ENCODE peak calls at places on chromosome 19, in five cellular contexts. F is MCF 10A, C is fibroblast of the aortic adventitia, K is WTC11, L is GM10248. Y is an unnamed sample.

GRCh38 chr19:47275866-47276461 is 1.3 kb downstream of the INAFM1 start:
- DNase-seq in F (no peak), C (peak), K (no peak), L (no peak), Y (no peak)

GRCh38 chr19:20928371-20928770 is 5.3 kb downstream of the ZNF85 start:
- DNase-seq in F (peak), C (peak), K (no peak), L (no peak), Y (no peak)

GRCh38 chr19:18158471-18158870 is 5.5 kb downstream of the PIK3R2 start:
- DNase-seq in F (no peak), C (no peak), K (no peak), L (no peak), Y (no peak)

GRCh38 chr19:45470147-45471081 is 2.6 kb downstream of the FOSB start:
- DNase-seq in F (peak), C (peak), K (no peak), L (no peak), Y (no peak)

GRCh38 chr19:37930416-37930815 is 23.4 kb downstream of the SIPA1L3 start:
- DNase-seq in F (peak), C (peak), K (no peak), L (no peak), Y (no peak)

GRCh38 chr19:55353803-55354697 is 469 bp downstream of the COX6B2 start:
- DNase-seq in F (no peak), C (peak), K (peak), L (peak), Y (peak)

GRCh38 chr19:45136507-45137178 is 24.1 kb downstream of the NKPD1 start:
- DNase-seq in F (no peak), C (no peak), K (no peak), L (peak), Y (no peak)

GRCh38 chr19:16836115-16836905 is 7.1 kb downstream of the SIN3B start:
- DNase-seq in F (peak), C (peak), K (peak), L (peak), Y (no peak)

GRCh38 chr19:35155441-35155840 is 906 bp downstream of the FXYD5 start:
- DNase-seq in F (no peak), C (no peak), K (no peak), L (peak), Y (no peak)

GRCh38 chr19:41877916-41878905 is 1.1 kb downstream of the CD79A start:
- DNase-seq in F (no peak), C (no peak), K (no peak), L (peak), Y (no peak)

GRCh38 chr19:19782783-19783182 is 38.8 kb downstream of the ZNF506 start:
- DNase-seq in F (no peak), C (no peak), K (no peak), L (no peak), Y (no peak)

DNA sequence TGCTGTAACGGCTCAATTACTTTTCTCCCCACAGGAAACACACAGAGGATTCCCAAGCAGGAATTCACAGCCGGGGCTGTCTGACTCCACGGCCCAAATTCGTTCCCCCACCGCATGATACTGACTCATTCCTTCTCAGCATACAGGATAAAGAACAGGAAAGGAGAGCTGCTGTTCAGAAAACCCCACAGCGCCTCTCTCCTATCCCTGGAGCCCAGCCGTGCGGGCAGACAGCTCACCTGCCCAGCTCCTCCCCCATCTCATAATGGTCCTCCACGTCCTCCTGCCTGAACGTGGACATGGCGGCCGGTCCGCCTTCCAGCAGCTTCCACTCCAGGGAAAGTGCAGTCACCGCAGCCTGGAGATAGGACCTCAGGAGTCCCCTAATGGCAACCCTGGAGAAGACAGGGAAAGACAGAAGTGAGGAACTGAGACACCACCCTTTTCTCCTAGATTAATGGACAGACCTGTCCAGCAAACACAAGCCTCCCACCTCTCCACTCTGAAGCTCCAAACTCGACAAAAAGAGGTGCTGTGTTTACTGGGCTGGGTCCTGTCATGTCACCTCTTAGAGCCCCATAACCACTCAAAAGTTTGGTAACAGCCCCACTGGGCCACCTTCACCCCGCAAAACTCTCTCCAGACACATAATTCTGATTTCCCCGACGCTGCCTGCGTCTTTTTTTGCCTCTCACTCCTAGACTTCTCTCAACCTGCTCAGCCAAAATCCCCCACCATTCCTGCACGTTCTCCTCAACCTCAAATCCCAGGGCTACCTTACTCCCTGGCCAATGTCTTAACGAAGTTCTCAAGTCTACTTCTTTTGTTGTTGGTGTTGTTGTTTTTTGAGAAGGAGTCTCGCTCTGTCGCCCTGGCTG is 1.2 kb downstream of the DAPK3 start:
- DNase-seq in F (peak), C (peak), K (peak), L (no peak), Y (peak)
- TF ChIP-seq CTCF in F (peak), C (peak), K (no peak), L (no peak), Y (no peak)

DNA sequence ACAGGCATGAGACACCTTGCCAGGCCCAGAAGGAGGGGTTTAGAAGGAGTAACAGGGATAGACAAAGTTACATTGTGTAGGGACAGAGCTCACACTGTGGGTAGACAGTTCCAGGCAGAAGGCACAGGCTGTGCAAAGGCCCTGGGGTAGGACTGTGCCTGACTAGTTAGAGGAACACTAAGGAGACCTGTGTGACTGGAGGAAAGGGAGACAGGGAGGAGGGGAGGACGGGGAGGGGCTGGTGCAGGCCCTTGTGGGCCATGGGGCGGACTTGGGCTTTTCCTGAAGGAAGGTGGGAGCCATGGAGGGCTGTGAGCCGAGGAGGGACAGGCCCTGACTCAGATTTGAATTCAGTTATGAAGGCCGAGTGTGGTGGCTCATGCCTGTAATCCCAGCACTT is 14.6 kb upstream of the GNA11 start:
- DNase-seq in F (no peak), C (no peak), K (no peak), L (no peak), Y (no peak)
- TF ChIP-seq CTCF in F (no peak), C (no peak), K (no peak), L (no peak), Y (no peak)

GRCh38 chr19:28691683-28692082 is 521.3 kb downstream of the UQCRFS1 start:
- DNase-seq in F (no peak), C (no peak), K (no peak), L (no peak), Y (no peak)

GRCh38 chr19:28697308-28697707 is 515.6 kb downstream of the UQCRFS1 start:
- DNase-seq in F (no peak), C (no peak), K (no peak), L (no peak), Y (no peak)

GRCh38 chr19:28700176-28700575 is 512.8 kb downstream of the UQCRFS1 start:
- DNase-seq in F (no peak), C (peak), K (no peak), L (no peak), Y (no peak)

GRCh38 chr19:28694812-28695211 is 518.1 kb downstream of the UQCRFS1 start:
- DNase-seq in F (no peak), C (no peak), K (no peak), L (no peak), Y (no peak)
- TF ChIP-seq CTCF in F (no peak), C (no peak), K (no peak), L (no peak), Y (no peak)

DNA sequence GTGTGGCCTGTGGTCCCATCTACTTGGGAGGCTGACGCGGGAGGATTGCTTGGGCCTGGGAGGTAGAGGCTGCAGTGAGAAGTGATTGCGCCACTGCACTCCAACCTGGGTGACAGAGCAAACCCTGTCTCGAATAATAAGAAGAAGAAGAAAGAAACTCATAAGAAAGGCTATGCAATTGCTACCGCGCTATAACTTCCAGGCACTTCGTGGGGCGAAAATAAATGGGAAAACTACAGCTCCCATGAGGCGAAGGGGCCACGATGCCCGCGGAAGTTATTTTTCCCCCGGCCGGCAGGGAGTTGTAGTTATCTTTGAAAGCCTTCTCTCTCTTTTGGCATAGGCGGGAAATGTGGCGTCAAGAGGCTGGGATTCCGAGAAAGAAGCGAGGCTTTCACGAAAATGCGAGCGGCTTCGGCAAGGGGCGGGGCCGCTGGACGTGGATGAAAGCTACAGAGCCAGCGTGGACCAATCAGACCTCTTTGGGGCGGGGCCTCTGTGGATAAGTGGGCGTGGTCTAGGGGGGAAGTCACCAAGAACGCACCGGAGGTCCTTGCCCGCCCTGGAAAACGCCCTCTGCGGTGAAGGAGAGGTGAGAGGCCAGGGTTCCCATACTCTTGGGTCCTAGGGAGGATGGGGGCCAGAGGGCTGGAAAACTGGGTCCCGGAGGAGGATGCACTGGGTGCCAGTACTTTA is at the start of gene NUCB1:
- DNase-seq in F (peak), C (peak), K (peak), L (peak), Y (peak)
- TF ChIP-seq CTCF in F (no peak), C (peak), K (no peak), L (no peak), Y (no peak)